ENCODE peak calls at places on chromosomes 13 and 19, in four cellular contexts. S is mesendoderm, M is H1, H is mesenchymal stem cell. D is an unnamed sample.

GRCh38 chr19:2275588-2276428 is 6.2 kb downstream of the PEAK3 start:
- DNase-seq in H (no peak), M (no peak), S (no peak), D (no peak)

GRCh38 chr19:10567696-10568443 is 909 bp downstream of the CDKN2D start:
- DNase-seq in M (no peak), H (peak; percentile 33), S (peak; percentile 27), D (no peak)

GRCh38 chr19:54533476-54533875 is 30.8 kb downstream of the LAIR2 start:
- DNase-seq in H (no peak), M (no peak), S (no peak), D (no peak)

GRCh38 chr13:113151745-113152707 is 6.4 kb upstream of the PROZ start:
- DNase-seq in M (peak; percentile 53), H (peak; percentile 71), S (peak; percentile 31), D (no peak)

GRCh38 chr13:34738251-34739170 is 203.6 kb upstream of the NBEA start:
- DNase-seq in H (no peak), M (no peak), S (no peak), D (no peak)

GRCh38 chr19:7004313-7004931 is 16.8 kb downstream of the MBD3L2B start:
- DNase-seq in S (peak; percentile 31), M (no peak), H (peak; percentile 18), D (no peak)

GRCh38 chr19:48480151-48480475 is 10.9 kb downstream of the CYTH2 start:
- DNase-seq in S (no peak), M (no peak), H (no peak), D (no peak)

GRCh38 chr19:3458229-3458555 is 22.1 kb downstream of the SMIM24 start:
- DNase-seq in S (peak; percentile 63), H (peak; percentile 88), M (no peak), D (no peak)

GRCh38 chr19:42176649-42176989 is 40.9 kb downstream of the DEDD2 start:
- DNase-seq in S (no peak), H (no peak), M (peak; percentile 67), D (peak; percentile 31)

GRCh38 chr13:83829800-83830199 is 52.5 kb downstream of the SLITRK1 start:
- DNase-seq in M (no peak), S (peak; percentile 2), H (no peak), D (no peak)

GRCh38 chr13:32669030-32669646 is 82.9 kb downstream of the PDS5B start:
- DNase-seq in H (peak; percentile 64), M (no peak), S (peak; percentile 65), D (peak; percentile 12)

GRCh38 chr13:91381371-91381770 is 17.1 kb upstream of the GPC5 start:
- DNase-seq in S (no peak), M (no peak), H (peak; percentile 43), D (no peak)

GRCh38 chr19:1955171-1956142 is 14.5 kb downstream of the CSNK1G2 start:
- DNase-seq in M (no peak), H (no peak), S (no peak), D (no peak)

GRCh38 chr13:98751397-98752110 is 918 bp downstream of the SLC15A1 start:
- DNase-seq in H (peak; percentile 17), S (peak; percentile 80), M (peak; percentile 59), D (no peak)

GRCh38 chr19:29596080-29596479 is 10.0 kb upstream of the POP4 start:
- DNase-seq in H (no peak), M (no peak), S (peak; percentile 10), D (no peak)

GRCh38 chr19:34474233-34474989 is 7.1 kb upstream of the WTIP start:
- DNase-seq in H (no peak), M (no peak), S (no peak), D (no peak)

GRCh38 chr13:52348081-52348480 is 57.9 kb downstream of the THSD1 start:
- DNase-seq in S (no peak), H (peak; percentile 30), M (no peak), D (no peak)

GRCh38 chr19:38912600-38913514 is 871 bp upstream of the CCER2 start:
- DNase-seq in S (no peak), H (no peak), M (no peak), D (no peak)

GRCh38 chr19:49692102-49692599 is 1.2 kb downstream of the CPT1C start:
- DNase-seq in M (no peak), H (no peak), S (no peak), D (no peak)

DNA sequence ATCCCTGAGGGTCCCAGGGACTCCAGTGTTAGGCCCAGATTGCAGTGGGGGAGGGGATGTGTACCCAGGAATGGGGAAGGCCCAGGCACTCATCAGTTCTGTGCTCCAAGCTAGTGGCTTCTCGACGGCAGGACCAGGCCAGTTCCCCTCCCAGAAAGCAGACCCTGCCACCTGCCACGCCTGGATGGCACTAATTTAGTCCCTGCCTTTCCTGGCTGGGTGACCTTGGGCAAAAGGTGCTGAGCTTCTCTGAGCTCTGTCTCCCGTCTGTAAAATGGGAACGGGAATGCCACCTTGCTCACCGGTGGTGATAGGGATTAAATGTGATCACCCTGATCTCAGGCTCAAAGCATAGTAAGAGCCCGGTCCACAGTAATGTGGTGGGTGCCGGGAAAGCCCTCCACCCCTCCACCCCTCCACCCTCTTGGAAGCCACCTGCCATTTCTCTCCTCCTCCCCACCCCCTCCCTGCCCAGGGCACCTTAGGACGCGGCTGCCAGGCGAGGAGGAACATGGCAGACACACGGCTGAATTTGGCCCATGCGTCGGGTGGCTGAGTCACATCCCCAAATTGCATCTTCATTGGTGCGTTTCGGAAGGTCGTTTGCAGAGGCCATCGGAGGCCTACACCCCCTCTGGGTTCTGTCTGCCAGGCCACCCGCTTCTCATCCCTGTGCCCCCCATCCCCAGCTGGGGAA is 2.3 kb downstream of the KCNN1 start:
- DNase-seq in M (no peak), S (no peak), H (no peak), D (no peak)
- H2BK15ac ChIP-seq in M (no peak overlapping the region), S (no peak overlapping the region), H (no peak overlapping the region), D (peak overlapping the region; percentile 67)

DNA sequence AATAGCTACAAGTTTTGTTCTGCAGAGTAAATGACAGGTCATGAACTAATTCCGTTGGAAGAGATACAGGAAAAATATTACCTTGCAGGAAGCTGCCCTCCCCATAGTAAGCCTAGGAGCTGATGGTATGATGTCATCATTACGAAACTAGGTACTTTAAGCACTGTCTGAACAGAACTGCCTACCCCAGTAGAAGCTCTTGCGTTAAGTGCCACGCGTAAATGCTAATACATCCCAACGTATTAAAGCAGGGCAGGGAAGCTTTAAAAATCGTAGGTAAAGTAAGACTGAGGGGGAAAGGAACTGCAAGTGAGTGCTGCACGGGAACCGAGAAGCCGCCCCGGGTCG is 572 bp downstream of the UGGT2 start:
- DNase-seq in M (peak; percentile 70), H (peak; percentile 88), S (peak; percentile 65), D (no peak)
- H2BK120ac ChIP-seq in M (no peak overlapping the region), H (peak overlapping the region; percentile 94), S (no peak overlapping the region), D (no peak overlapping the region)

GRCh38 chr13:41064493-41064892 is 3.2 kb downstream of the WBP4 start:
- DNase-seq in H (peak; percentile 64), M (no peak), S (no peak), D (no peak)

GRCh38 chr13:41059896-41060722 is 1.2 kb upstream of the WBP4 start:
- DNase-seq in S (peak; percentile 98), M (peak; percentile 86), H (peak; percentile 96), D (peak; percentile 84)

GRCh38 chr13:41060723-41061074 is 610 bp upstream of the WBP4 start:
- DNase-seq in S (peak; percentile 87), M (peak; percentile 90), H (peak; percentile 89), D (peak; percentile 90)

GRCh38 chr13:41061075-41061913 is at the start of gene WBP4:
- DNase-seq in M (peak; percentile 99), H (peak; percentile 98), S (peak; percentile 99), D (peak; percentile 94)

GRCh38 chr13:41061914-41062837 is 867 bp downstream of the WBP4 start:
- DNase-seq in M (no peak), S (no peak), H (peak; percentile 92), D (no peak)
- H4K8ac ChIP-seq in M (peak overlapping the region; percentile 96), S (no peak overlapping the region), H (peak overlapping the region; percentile 52), D (no peak overlapping the region)

DNA sequence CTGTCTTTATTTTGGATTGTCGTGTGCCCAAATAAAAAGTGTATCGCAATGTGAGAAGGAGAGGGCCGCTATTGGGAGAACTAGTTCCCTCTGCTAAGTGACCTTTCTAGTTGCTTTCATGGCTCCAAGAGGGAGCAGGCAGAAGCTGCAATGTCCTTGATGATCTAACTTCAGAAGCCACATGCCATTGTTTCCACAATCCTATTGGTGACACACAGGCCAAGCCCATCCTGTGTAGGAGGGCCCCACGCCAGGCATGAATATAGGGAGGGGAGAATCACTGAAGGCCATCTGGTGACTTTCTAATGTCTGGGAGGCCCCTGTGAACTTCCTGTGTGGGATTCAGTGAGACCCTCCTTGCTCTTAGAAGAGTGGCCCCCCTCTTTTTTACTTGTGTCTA is 47.8 kb upstream of the KPNA3 start:
- DNase-seq in H (no peak), M (no peak), S (peak; percentile 44), D (no peak)
- H2BK15ac ChIP-seq in H (no peak overlapping the region), M (no peak overlapping the region), S (no peak overlapping the region), D (no peak overlapping the region)

GRCh38 chr19:5773276-5773675 is 11.3 kb downstream of the PRR22 start:
- DNase-seq in S (no peak), M (no peak), H (no peak), D (no peak)

GRCh38 chr19:5778402-5778801 is 6.1 kb downstream of the PRR22 start:
- DNase-seq in H (no peak), M (no peak), S (no peak), D (no peak)

GRCh38 chr19:5775668-5776309 is 8.8 kb downstream of the PRR22 start:
- DNase-seq in H (no peak), M (no peak), S (no peak), D (no peak)

GRCh38 chr19:5772416-5772815 is 12.1 kb downstream of the PRR22 start:
- DNase-seq in S (no peak), H (no peak), M (no peak), D (no peak)

DNA sequence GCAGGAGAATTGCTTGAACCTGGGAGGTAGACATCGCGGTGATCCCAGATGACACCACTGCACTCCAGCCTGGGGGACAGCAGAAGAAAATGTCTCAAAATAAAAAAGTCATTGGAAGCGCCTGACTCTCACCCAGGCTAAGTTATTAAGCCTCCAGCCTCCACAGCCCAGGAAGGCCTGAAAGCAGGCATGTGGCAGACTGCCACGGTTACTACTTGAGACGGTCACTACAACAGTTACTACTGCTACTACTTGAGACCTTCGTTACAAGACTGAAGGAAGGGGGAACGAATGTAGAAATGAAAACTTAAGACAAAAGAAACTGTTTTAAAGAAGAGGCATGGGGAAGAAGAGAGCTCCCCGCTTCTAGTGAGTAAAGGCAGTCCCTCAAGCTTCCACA is 9.6 kb downstream of the PRR22 start:
- DNase-seq in M (no peak), S (no peak), H (no peak), D (no peak)
- H2BK120ac ChIP-seq in M (no peak overlapping the region), S (no peak overlapping the region), H (peak overlapping the region; percentile 19), D (peak overlapping the region; percentile 41)

GRCh38 chr13:43835701-43836100 is 43.8 kb downstream of the CCDC122 start:
- DNase-seq in H (peak; percentile 37), M (no peak), S (peak; percentile 2), D (no peak)
- H4K8ac ChIP-seq in H (no peak overlapping the region), M (no peak overlapping the region), S (no peak overlapping the region), D (no peak overlapping the region)

DNA sequence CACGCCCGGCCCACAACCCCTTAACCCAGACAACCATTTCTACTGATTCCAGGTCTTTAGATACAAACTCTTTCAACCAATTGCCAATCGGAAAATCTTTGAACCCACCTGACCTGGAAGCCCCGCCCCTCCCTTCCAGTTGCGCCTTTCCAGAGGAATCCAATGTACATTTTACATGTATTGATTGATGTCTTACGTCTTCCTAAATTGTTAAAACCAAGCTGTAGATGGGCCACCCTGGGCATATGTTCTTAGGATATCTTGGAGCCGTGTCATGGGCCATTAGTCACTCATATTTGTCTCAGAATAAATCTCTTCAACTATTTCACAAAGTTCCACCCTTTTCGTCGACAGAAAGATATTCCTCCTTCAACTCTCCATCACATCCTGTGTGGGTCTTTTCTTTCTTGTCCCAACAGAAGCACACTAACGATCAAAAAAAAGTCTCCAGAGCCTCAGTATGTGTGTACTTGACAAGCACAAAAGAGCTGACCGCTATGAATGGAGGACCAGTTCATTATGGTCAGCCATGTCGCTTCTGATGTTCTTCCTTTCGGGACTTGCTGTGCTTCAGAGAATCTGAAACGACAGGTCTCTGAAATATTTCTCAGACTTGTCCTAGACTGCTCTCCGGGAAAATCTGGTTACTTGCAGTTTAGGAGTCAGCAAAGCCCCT is 601 bp upstream of the ZNF749 start:
- DNase-seq in S (peak; percentile 15), M (peak; percentile 49), H (no peak), D (no peak)
- H2BK15ac ChIP-seq in S (no peak overlapping the region), M (peak overlapping the region; percentile 54), H (no peak overlapping the region), D (no peak overlapping the region)